ENCODE peak calls at places on chromosomes 3 and 15, in seven cellular contexts. One of them, this sample, is unnamed.

GRCh38 chr3:100912571-100912970 is 80.7 kb downstream of the ABI3BP start:
- DNase-seq in right lobe of liver: no peak
- DNase-seq in endothelial cell: no peak
- DNase-seq in heart left ventricle: no peak
- DNase-seq in IMR-90: no peak
- DNase-seq in PC-3: no peak
- DNase-seq in bronchial epithelial cell: no peak
- DNase-seq in this sample: no peak

GRCh38 chr3:194082596-194083220 is 53.2 kb upstream of the HES1 start:
- DNase-seq in right lobe of liver: no peak
- DNase-seq in endothelial cell: peak; percentile 26
- DNase-seq in heart left ventricle: peak; percentile 77
- DNase-seq in IMR-90: peak; percentile 13
- DNase-seq in PC-3: no peak
- DNase-seq in bronchial epithelial cell: no peak
- DNase-seq in this sample: no peak

GRCh38 chr3:156180077-156180476 is 59.7 kb downstream of the KCNAB1 start:
- DNase-seq in right lobe of liver: no peak
- DNase-seq in endothelial cell: no peak
- DNase-seq in heart left ventricle: no peak
- DNase-seq in IMR-90: peak; percentile 68
- DNase-seq in PC-3: peak; percentile 88
- DNase-seq in bronchial epithelial cell: peak; percentile 84
- DNase-seq in this sample: no peak

GRCh38 chr3:138397983-138398382 is 36.4 kb upstream of the ESYT3 start:
- DNase-seq in right lobe of liver: no peak
- DNase-seq in endothelial cell: no peak
- DNase-seq in heart left ventricle: no peak
- DNase-seq in IMR-90: no peak
- DNase-seq in PC-3: peak; percentile 4
- DNase-seq in bronchial epithelial cell: no peak
- DNase-seq in this sample: no peak

GRCh38 chr3:36763850-36764703 is at the start of gene DCLK3:
- DNase-seq in right lobe of liver: no peak
- DNase-seq in endothelial cell: peak; percentile 33
- DNase-seq in heart left ventricle: peak; percentile 31
- DNase-seq in IMR-90: no peak
- DNase-seq in PC-3: no peak
- DNase-seq in bronchial epithelial cell: no peak
- DNase-seq in this sample: peak; percentile 28

GRCh38 chr3:182803006-182803405 is 9.7 kb downstream of the ATP11B start:
- DNase-seq in right lobe of liver: no peak
- DNase-seq in endothelial cell: no peak
- DNase-seq in heart left ventricle: no peak
- DNase-seq in IMR-90: no peak
- DNase-seq in PC-3: no peak
- DNase-seq in bronchial epithelial cell: peak; percentile 31
- DNase-seq in this sample: no peak

GRCh38 chr3:196995646-196996355 is 27.2 kb upstream of the PIGZ start:
- DNase-seq in right lobe of liver: peak; percentile 27
- DNase-seq in endothelial cell: no peak
- DNase-seq in heart left ventricle: no peak
- DNase-seq in IMR-90: peak; percentile 7
- DNase-seq in PC-3: no peak
- DNase-seq in bronchial epithelial cell: no peak
- DNase-seq in this sample: no peak

GRCh38 chr15:88729581-88729980 is 73.7 kb upstream of the ACAN start:
- DNase-seq in right lobe of liver: no peak
- DNase-seq in endothelial cell: no peak
- DNase-seq in heart left ventricle: no peak
- DNase-seq in IMR-90: no peak
- DNase-seq in PC-3: no peak
- DNase-seq in bronchial epithelial cell: no peak
- DNase-seq in this sample: no peak

GRCh38 chr15:78840661-78841060 is 29.4 kb upstream of the ADAMTS7 start:
- DNase-seq in right lobe of liver: no peak
- DNase-seq in endothelial cell: no peak
- DNase-seq in heart left ventricle: peak; percentile 31
- DNase-seq in IMR-90: no peak
- DNase-seq in PC-3: no peak
- DNase-seq in bronchial epithelial cell: peak; percentile 19
- DNase-seq in this sample: peak; percentile 59

GRCh38 chr15:31100738-31101137 is 787 bp downstream of the TRPM1 start:
- DNase-seq in right lobe of liver: no peak
- DNase-seq in endothelial cell: no peak
- DNase-seq in heart left ventricle: no peak
- DNase-seq in IMR-90: no peak
- DNase-seq in PC-3: no peak
- DNase-seq in bronchial epithelial cell: no peak
- DNase-seq in this sample: peak; percentile 2

GRCh38 chr3:151301787-151302186 is 14.8 kb downstream of the GPR87 start:
- DNase-seq in right lobe of liver: no peak
- DNase-seq in endothelial cell: no peak
- DNase-seq in heart left ventricle: no peak
- DNase-seq in IMR-90: peak; percentile 91
- DNase-seq in PC-3: peak; percentile 89
- DNase-seq in bronchial epithelial cell: peak; percentile 90
- DNase-seq in this sample: no peak

GRCh38 chr3:61945657-61946056 is 384.3 kb downstream of the PTPRG start:
- DNase-seq in right lobe of liver: no peak
- DNase-seq in endothelial cell: no peak
- DNase-seq in heart left ventricle: no peak
- DNase-seq in IMR-90: no peak
- DNase-seq in PC-3: no peak
- DNase-seq in bronchial epithelial cell: no peak
- DNase-seq in this sample: no peak

GRCh38 chr3:194514626-194515025 is 27.8 kb upstream of the ATP13A3 start:
- DNase-seq in right lobe of liver: no peak
- DNase-seq in endothelial cell: no peak
- DNase-seq in heart left ventricle: no peak
- DNase-seq in IMR-90: no peak
- DNase-seq in PC-3: no peak
- DNase-seq in bronchial epithelial cell: no peak
- DNase-seq in this sample: no peak

GRCh38 chr3:157127831-157128767 is 31.8 kb downstream of the CCNL1 start:
- DNase-seq in right lobe of liver: peak; percentile 65
- DNase-seq in endothelial cell: no peak
- DNase-seq in heart left ventricle: peak; percentile 46
- DNase-seq in IMR-90: peak; percentile 89
- DNase-seq in PC-3: peak; percentile 85
- DNase-seq in bronchial epithelial cell: peak; percentile 94
- DNase-seq in this sample: peak; percentile 65

GRCh38 chr3:10645800-10646199 is 140.4 kb upstream of the ATP2B2 start:
- DNase-seq in right lobe of liver: no peak
- DNase-seq in endothelial cell: no peak
- DNase-seq in heart left ventricle: no peak
- DNase-seq in IMR-90: no peak
- DNase-seq in PC-3: no peak
- DNase-seq in bronchial epithelial cell: no peak
- DNase-seq in this sample: no peak

GRCh38 chr3:106309274-106309673 is 440.5 kb upstream of the CBLB start:
- DNase-seq in right lobe of liver: no peak
- DNase-seq in endothelial cell: no peak
- DNase-seq in heart left ventricle: no peak
- DNase-seq in IMR-90: no peak
- DNase-seq in PC-3: no peak
- DNase-seq in bronchial epithelial cell: no peak
- DNase-seq in this sample: no peak

GRCh38 chr3:126499401-126499800 is 18.2 kb downstream of the UROC1 start:
- DNase-seq in right lobe of liver: no peak
- DNase-seq in endothelial cell: no peak
- DNase-seq in heart left ventricle: no peak
- DNase-seq in IMR-90: no peak
- DNase-seq in PC-3: no peak
- DNase-seq in bronchial epithelial cell: no peak
- DNase-seq in this sample: no peak

GRCh38 chr3:17140670-17141505 is 256.1 kb downstream of the PLCL2 start:
- DNase-seq in right lobe of liver: no peak
- DNase-seq in endothelial cell: no peak
- DNase-seq in heart left ventricle: peak; percentile 73
- DNase-seq in IMR-90: no peak
- DNase-seq in PC-3: peak; percentile 37
- DNase-seq in bronchial epithelial cell: no peak
- DNase-seq in this sample: no peak

GRCh38 chr15:74265046-74265639 is 29.0 kb downstream of the CCDC33 start:
- DNase-seq in right lobe of liver: no peak
- DNase-seq in endothelial cell: peak; percentile 70
- DNase-seq in heart left ventricle: peak; percentile 46
- DNase-seq in IMR-90: peak; percentile 18
- DNase-seq in PC-3: peak; percentile 26
- DNase-seq in bronchial epithelial cell: peak; percentile 8
- DNase-seq in this sample: peak; percentile 39

GRCh38 chr3:140508545-140508944 is 169.3 kb upstream of the TRIM42 start:
- DNase-seq in right lobe of liver: no peak
- DNase-seq in endothelial cell: no peak
- DNase-seq in heart left ventricle: no peak
- DNase-seq in IMR-90: no peak
- DNase-seq in PC-3: no peak
- DNase-seq in bronchial epithelial cell: no peak
- DNase-seq in this sample: no peak

GRCh38 chr3:140505256-140505655 is 172.6 kb upstream of the TRIM42 start:
- DNase-seq in right lobe of liver: no peak
- DNase-seq in endothelial cell: no peak
- DNase-seq in heart left ventricle: peak; percentile 36
- DNase-seq in IMR-90: no peak
- DNase-seq in PC-3: no peak
- DNase-seq in bronchial epithelial cell: no peak
- DNase-seq in this sample: peak; percentile 48

GRCh38 chr3:140505876-140506275 is 172.0 kb upstream of the TRIM42 start:
- DNase-seq in right lobe of liver: no peak
- DNase-seq in endothelial cell: no peak
- DNase-seq in heart left ventricle: no peak
- DNase-seq in IMR-90: no peak
- DNase-seq in PC-3: no peak
- DNase-seq in bronchial epithelial cell: no peak
- DNase-seq in this sample: no peak

GRCh38 chr3:140510303-140510861 is 167.5 kb upstream of the TRIM42 start:
- DNase-seq in right lobe of liver: no peak
- DNase-seq in endothelial cell: no peak
- DNase-seq in heart left ventricle: no peak
- DNase-seq in IMR-90: no peak
- DNase-seq in PC-3: no peak
- DNase-seq in bronchial epithelial cell: no peak
- DNase-seq in this sample: no peak

DNA sequence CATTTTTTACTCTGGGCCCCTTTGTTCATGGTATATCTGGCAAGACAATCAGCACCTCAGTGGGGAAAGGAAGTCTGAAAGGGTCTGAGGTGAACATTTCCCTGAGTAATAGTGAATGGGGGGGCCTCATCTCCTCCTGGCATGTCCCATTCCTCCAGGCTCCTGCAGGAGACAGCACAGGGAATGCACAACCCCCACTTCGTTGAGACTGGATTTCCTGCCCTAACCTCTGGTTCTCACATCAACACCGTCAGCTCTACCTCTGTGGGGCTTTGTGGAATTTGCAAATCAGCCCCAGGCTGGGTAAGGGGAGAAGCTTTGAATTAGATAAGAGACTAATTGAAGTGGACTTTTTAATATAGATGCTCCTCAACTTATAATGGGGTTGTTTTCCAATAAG is 168.3 kb upstream of the TRIM42 start:
- DNase-seq in right lobe of liver: no peak
- DNase-seq in endothelial cell: peak; percentile 15
- DNase-seq in heart left ventricle: no peak
- DNase-seq in IMR-90: no peak
- DNase-seq in PC-3: no peak
- DNase-seq in bronchial epithelial cell: no peak
- DNase-seq in this sample: no peak
- TF ChIP-seq CTCF in right lobe of liver: no peak
- TF ChIP-seq CTCF in endothelial cell: no peak
- TF ChIP-seq CTCF in heart left ventricle: no peak
- TF ChIP-seq CTCF in IMR-90: no peak
- TF ChIP-seq CTCF in PC-3: no peak
- TF ChIP-seq CTCF in bronchial epithelial cell: no peak
- TF ChIP-seq CTCF in this sample: no peak

GRCh38 chr3:31858439-31858838 is 122.6 kb downstream of the OSBPL10 start:
- DNase-seq in right lobe of liver: no peak
- DNase-seq in endothelial cell: no peak
- DNase-seq in heart left ventricle: no peak
- DNase-seq in IMR-90: no peak
- DNase-seq in PC-3: peak; percentile 48
- DNase-seq in bronchial epithelial cell: no peak
- DNase-seq in this sample: no peak
- TF ChIP-seq CTCF in right lobe of liver: no peak
- TF ChIP-seq CTCF in endothelial cell: no peak
- TF ChIP-seq CTCF in heart left ventricle: no peak
- TF ChIP-seq CTCF in IMR-90: no peak
- TF ChIP-seq CTCF in PC-3: peak; percentile 54
- TF ChIP-seq CTCF in bronchial epithelial cell: no peak
- TF ChIP-seq CTCF in this sample: no peak

DNA sequence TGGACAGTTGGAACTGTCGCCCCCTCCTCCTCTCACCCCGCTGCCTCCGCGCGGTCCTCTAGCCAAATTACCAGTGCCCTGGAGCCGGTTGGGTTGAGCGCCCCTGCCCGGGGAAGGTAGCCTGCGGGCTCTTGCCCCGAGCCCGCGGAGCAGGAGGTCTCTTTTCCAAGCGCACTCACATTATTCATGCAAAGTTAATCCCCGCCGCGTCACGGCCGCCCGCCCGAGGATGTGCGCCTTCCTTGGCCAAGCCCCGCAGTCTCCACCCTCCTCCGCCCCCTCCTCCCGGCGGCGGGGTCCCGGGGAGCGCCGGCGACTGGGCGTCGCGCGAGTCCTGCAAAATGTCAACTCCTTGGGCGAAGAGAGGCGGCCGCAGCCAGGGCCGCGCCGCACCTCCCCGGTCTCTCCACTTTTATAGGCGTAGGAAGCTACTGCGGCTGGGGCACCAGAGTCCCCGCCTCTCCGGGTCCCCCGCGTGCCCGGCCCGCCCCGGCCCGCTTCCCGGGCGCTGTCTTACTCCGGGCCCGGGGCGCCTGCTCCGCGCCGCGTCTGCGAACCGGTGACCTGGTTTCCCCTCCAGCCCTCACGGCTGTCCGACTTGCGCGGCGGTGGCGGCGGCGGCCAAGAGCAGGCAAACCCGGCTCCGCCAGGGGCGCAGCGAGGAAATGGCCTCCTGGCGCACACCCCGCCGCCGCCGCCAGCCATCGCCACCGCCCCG is at the start of gene THRB:
- DNase-seq in right lobe of liver: peak; percentile 84
- DNase-seq in endothelial cell: peak; percentile 73
- DNase-seq in heart left ventricle: peak; percentile 85
- DNase-seq in IMR-90: no peak
- DNase-seq in PC-3: peak; percentile 72
- DNase-seq in bronchial epithelial cell: peak; percentile 46
- DNase-seq in this sample: peak; percentile 59
- TF ChIP-seq CTCF in right lobe of liver: no peak
- TF ChIP-seq CTCF in endothelial cell: no peak
- TF ChIP-seq CTCF in heart left ventricle: no peak
- TF ChIP-seq CTCF in IMR-90: no peak
- TF ChIP-seq CTCF in PC-3: no peak
- TF ChIP-seq CTCF in bronchial epithelial cell: peak; percentile 16
- TF ChIP-seq CTCF in this sample: no peak

DNA sequence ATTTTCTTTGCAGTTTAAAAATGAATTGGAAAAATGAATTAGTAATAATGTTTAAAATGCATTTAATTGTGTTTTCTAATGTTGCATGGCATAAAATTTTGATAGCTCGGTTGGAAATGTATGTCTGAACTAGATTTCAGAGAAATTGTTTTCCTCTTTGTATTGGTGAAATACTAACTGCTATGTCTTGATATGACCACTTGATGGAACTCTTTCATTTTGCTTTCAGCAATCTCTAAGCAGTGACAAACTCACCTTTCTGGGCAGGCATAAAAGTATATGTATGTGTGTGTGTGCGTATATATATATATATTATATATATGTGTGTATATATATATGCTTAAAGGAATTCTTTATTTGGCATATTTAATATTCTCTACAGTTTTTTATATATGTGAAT is 239.3 kb upstream of the ZNF717 start:
- DNase-seq in right lobe of liver: no peak
- DNase-seq in endothelial cell: no peak
- DNase-seq in heart left ventricle: no peak
- DNase-seq in IMR-90: peak; percentile 59
- DNase-seq in PC-3: peak; percentile 63
- DNase-seq in bronchial epithelial cell: peak; percentile 50
- DNase-seq in this sample: no peak
- TF ChIP-seq CTCF in right lobe of liver: peak; percentile 56
- TF ChIP-seq CTCF in endothelial cell: peak; percentile 62
- TF ChIP-seq CTCF in heart left ventricle: peak; percentile 17
- TF ChIP-seq CTCF in IMR-90: peak; percentile 63
- TF ChIP-seq CTCF in PC-3: peak; percentile 66
- TF ChIP-seq CTCF in bronchial epithelial cell: peak; percentile 35
- TF ChIP-seq CTCF in this sample: no peak